ENCODE peak calls at places on chromosomes 1 and 21, in seven cellular contexts. C is heart right ventricle, M is cardiac fibroblast, N is fibroblast of lung, E is GM23248, L is skeletal muscle cell, Y is kidney epithelial cell. B is an unnamed sample.

GRCh38 chr1:153192697-153193096 is 10.5 kb upstream of the LELP1 start:
- DNase-seq in C (no peak), M (no peak), N (no peak), E (peak; percentile 2), L (no peak), Y (no peak), B (no peak)

GRCh38 chr1:205488074-205488723 is 16.3 kb upstream of the CDK18 start:
- DNase-seq in C (no peak), M (peak; percentile 70), N (peak; percentile 49), E (peak; percentile 77), L (no peak), Y (no peak), B (no peak)

GRCh38 chr1:1355376-1355775 is 3.0 kb downstream of the MXRA8 start:
- DNase-seq in C (peak; percentile 62), M (no peak), N (peak; percentile 43), E (peak; percentile 77), L (no peak), Y (no peak), B (no peak)

GRCh38 chr1:198903203-198903602 is 264.4 kb downstream of the PTPRC start:
- DNase-seq in C (peak; percentile 12), M (no peak), N (no peak), E (no peak), L (no peak), Y (no peak), B (no peak)

GRCh38 chr1:162011337-162012012 is 12.2 kb downstream of the OLFML2B start:
- DNase-seq in C (peak; percentile 34), M (no peak), N (no peak), E (no peak), L (peak; percentile 77), Y (no peak), B (no peak)

GRCh38 chr1:154433161-154433681 is 28.1 kb downstream of the IL6R start:
- DNase-seq in C (no peak), M (no peak), N (no peak), E (peak; percentile 68), L (no peak), Y (no peak), B (no peak)

GRCh38 chr1:66890621-66891020 is 34.0 kb downstream of the DNAI4 start:
- DNase-seq in C (no peak), M (peak; percentile 35), N (no peak), E (peak; percentile 15), L (no peak), Y (no peak), B (no peak)

GRCh38 chr1:154803203-154803920 is 66.7 kb downstream of the KCNN3 start:
- DNase-seq in C (no peak), M (no peak), N (no peak), E (no peak), L (peak; percentile 27), Y (no peak), B (no peak)

GRCh38 chr1:178776553-178776952 is 51.5 kb downstream of the RALGPS2 start:
- DNase-seq in C (no peak), M (no peak), N (no peak), E (no peak), L (no peak), Y (no peak), B (no peak)

GRCh38 chr21:38756746-38757145 is 49.0 kb upstream of the ETS2 start:
- DNase-seq in C (no peak), M (peak; percentile 79), N (peak; percentile 86), E (peak; percentile 90), L (peak; percentile 61), Y (peak; percentile 39), B (no peak)

GRCh38 chr1:4048076-4048475 is 148.0 kb upstream of the C1orf174 start:
- DNase-seq in C (no peak), M (no peak), N (no peak), E (no peak), L (no peak), Y (no peak), B (no peak)

GRCh38 chr21:46168238-46168637 is 12.9 kb upstream of the FTCD start:
- DNase-seq in C (no peak), M (no peak), N (no peak), E (no peak), L (no peak), Y (no peak), B (no peak)

GRCh38 chr1:182041615-182042014 is 19.9 kb downstream of the ZNF648 start:
- DNase-seq in C (no peak), M (peak; percentile 1), N (no peak), E (peak; percentile 3), L (no peak), Y (no peak), B (no peak)

GRCh38 chr1:156385534-156386031 is 16.6 kb downstream of the RHBG start:
- DNase-seq in C (peak; percentile 45), M (peak; percentile 81), N (peak; percentile 52), E (peak; percentile 85), L (no peak), Y (no peak), B (peak; percentile 61)

GRCh38 chr1:58858344-58858673 is 74.5 kb upstream of the JUN start:
- DNase-seq in C (no peak), M (no peak), N (peak; percentile 87), E (no peak), L (no peak), Y (no peak), B (no peak)

GRCh38 chr1:113452921-113453770 is 62.8 kb downstream of the MAGI3 start:
- DNase-seq in C (no peak), M (peak; percentile 72), N (peak; percentile 41), E (peak; percentile 63), L (peak; percentile 25), Y (no peak), B (no peak)

GRCh38 chr1:193102662-193103061 is 2.6 kb downstream of the GLRX2 start:
- DNase-seq in C (no peak), M (no peak), N (no peak), E (no peak), L (no peak), Y (no peak), B (no peak)

GRCh38 chr1:201628490-201628889 is 89.6 kb downstream of the NAV1 start:
- DNase-seq in C (peak; percentile 42), M (no peak), N (no peak), E (no peak), L (no peak), Y (no peak), B (no peak)

GRCh38 chr1:26787381-26787705 is 407 bp upstream of the PIGV start:
- DNase-seq in C (no peak), M (peak; percentile 77), N (peak; percentile 72), E (peak; percentile 81), L (no peak), Y (no peak), B (no peak)

GRCh38 chr1:26278303-26278702 is 1.6 kb upstream of the SH3BGRL3 start:
- DNase-seq in C (no peak), M (peak; percentile 83), N (peak; percentile 79), E (peak; percentile 94), L (no peak), Y (no peak), B (no peak)

GRCh38 chr1:243793298-243793697 is 56.7 kb downstream of the AKT3 start:
- DNase-seq in C (no peak), M (no peak), N (no peak), E (no peak), L (no peak), Y (no peak), B (no peak)

GRCh38 chr1:212794561-212795014 is 2.9 kb downstream of the TATDN3 start:
- DNase-seq in C (no peak), M (no peak), N (no peak), E (no peak), L (no peak), Y (no peak), B (no peak)

GRCh38 chr1:227924838-227925574 is 22.7 kb downstream of the WNT9A start:
- DNase-seq in C (no peak), M (no peak), N (no peak), E (no peak), L (no peak), Y (no peak), B (no peak)

GRCh38 chr1:241639653-241640148 is 468 bp downstream of the CHML start:
- DNase-seq in C (peak; percentile 36), M (peak; percentile 43), N (peak; percentile 41), E (peak; percentile 68), L (no peak), Y (no peak), B (no peak)

GRCh38 chr1:110765640-110766335 is 91.0 kb upstream of the KCNA3 start:
- DNase-seq in C (no peak), M (peak; percentile 63), N (peak; percentile 26), E (peak; percentile 68), L (peak; percentile 18), Y (no peak), B (no peak)

GRCh38 chr21:45828580-45829565 is 152.7 kb upstream of the COL6A1 start:
- DNase-seq in C (no peak), M (no peak), N (no peak), E (no peak), L (no peak), Y (no peak), B (peak; percentile 29)

GRCh38 chr1:94926365-94926914 is 470 bp downstream of the CNN3 start:
- DNase-seq in C (peak; percentile 75), M (peak; percentile 61), N (peak; percentile 49), E (peak; percentile 80), L (no peak), Y (no peak), B (peak; percentile 84)
- H3K4me3 ChIP-seq in C (peak overlapping the region; percentile 95), M (peak overlapping the region; percentile 87), N (peak overlapping the region; percentile 87), E (peak overlapping the region; percentile 95), L (peak overlapping the region; percentile 91), Y (peak overlapping the region; percentile 95), B (peak overlapping the region; percentile 69)

GRCh38 chr1:54114001-54114400 is 38.8 kb downstream of the CDCP2 start:
- DNase-seq in C (no peak), M (no peak), N (no peak), E (no peak), L (no peak), Y (no peak), B (no peak)
- H3K4me3 ChIP-seq in C (no peak overlapping the region), M (no peak overlapping the region), N (no peak overlapping the region), E (no peak overlapping the region), L (no peak overlapping the region), Y (no peak overlapping the region), B (no peak overlapping the region)

GRCh38 chr1:172907834-172908326 is 142.9 kb downstream of the TNFSF18 start:
- DNase-seq in C (no peak), M (no peak), N (no peak), E (no peak), L (no peak), Y (no peak), B (no peak)

GRCh38 chr1:172905452-172905851 is 145.3 kb downstream of the TNFSF18 start:
- DNase-seq in C (no peak), M (peak; percentile 49), N (peak; percentile 91), E (peak; percentile 73), L (no peak), Y (peak; percentile 34), B (no peak)

GRCh38 chr1:172909606-172910326 is 141.0 kb downstream of the TNFSF18 start:
- DNase-seq in C (no peak), M (peak; percentile 85), N (peak; percentile 99), E (peak; percentile 77), L (no peak), Y (peak; percentile 82), B (no peak)

GRCh38 chr1:172903581-172904220 is 147.0 kb downstream of the TNFSF18 start:
- DNase-seq in C (no peak), M (peak; percentile 72), N (peak; percentile 88), E (peak; percentile 48), L (no peak), Y (no peak), B (no peak)

GRCh38 chr1:172906778-172907592 is 143.8 kb downstream of the TNFSF18 start:
- DNase-seq in C (no peak), M (peak; percentile 92), N (peak; percentile 96), E (peak; percentile 92), L (no peak), Y (peak; percentile 97), B (no peak)
- H3K4me3 ChIP-seq in C (no peak overlapping the region), M (no peak overlapping the region), N (no peak overlapping the region), E (no peak overlapping the region), L (no peak overlapping the region), Y (no peak overlapping the region), B (no peak overlapping the region)

GRCh38 chr21:33075128-33075527 is 5.2 kb downstream of the OLIG1 start:
- DNase-seq in C (no peak), M (no peak), N (no peak), E (no peak), L (no peak), Y (no peak), B (no peak)
- H3K4me3 ChIP-seq in C (no peak overlapping the region), M (no peak overlapping the region), N (no peak overlapping the region), E (no peak overlapping the region), L (no peak overlapping the region), Y (no peak overlapping the region), B (no peak overlapping the region)